ENCODE peak calls at places on chromosome 19, in ten cellular contexts. One of them, this sample, is unnamed.

GRCh38 chr19:6528544-6529121 is 2.2 kb upstream of the TNFSF9 start:
- DNase-seq in stimulated activated CD8-positive, alpha-beta memory T cell treated with anti-CD3 and anti-CD28 coated beads, Interleukin-4, amount 100 ng/mL, for 48 hours: no peak
- DNase-seq in right cardiac atrium: peak; percentile 83
- DNase-seq in CD8-positive, alpha-beta memory T cell: no peak
- DNase-seq in KBM-7: peak; percentile 91
- DNase-seq in COLO829: peak; percentile 91
- DNase-seq in IMR-90: no peak
- DNase-seq in CD4-positive, CD25-positive, alpha-beta regulatory T cell: no peak
- DNase-seq in AG08396: no peak
- DNase-seq in NCI-H226: no peak
- DNase-seq in this sample: peak; percentile 74

GRCh38 chr19:13134626-13135025 is 15.5 kb downstream of the STX10 start:
- DNase-seq in stimulated activated CD8-positive, alpha-beta memory T cell treated with anti-CD3 and anti-CD28 coated beads, Interleukin-4, amount 100 ng/mL, for 48 hours: no peak
- DNase-seq in right cardiac atrium: no peak
- DNase-seq in CD8-positive, alpha-beta memory T cell: no peak
- DNase-seq in KBM-7: no peak
- DNase-seq in COLO829: no peak
- DNase-seq in IMR-90: no peak
- DNase-seq in CD4-positive, CD25-positive, alpha-beta regulatory T cell: no peak
- DNase-seq in AG08396: no peak
- DNase-seq in NCI-H226: no peak
- DNase-seq in this sample: no peak

GRCh38 chr19:38233740-38234251 is 9.8 kb upstream of the DPF1 start:
- DNase-seq in stimulated activated CD8-positive, alpha-beta memory T cell treated with anti-CD3 and anti-CD28 coated beads, Interleukin-4, amount 100 ng/mL, for 48 hours: peak; percentile 97
- DNase-seq in right cardiac atrium: peak; percentile 93
- DNase-seq in CD8-positive, alpha-beta memory T cell: peak; percentile 54
- DNase-seq in KBM-7: peak; percentile 79
- DNase-seq in COLO829: peak; percentile 76
- DNase-seq in IMR-90: peak; percentile 59
- DNase-seq in CD4-positive, CD25-positive, alpha-beta regulatory T cell: peak; percentile 50
- DNase-seq in AG08396: peak; percentile 84
- DNase-seq in NCI-H226: peak; percentile 43
- DNase-seq in this sample: peak; percentile 83

GRCh38 chr19:2235396-2236284 is 489 bp downstream of the PLEKHJ1 start:
- DNase-seq in stimulated activated CD8-positive, alpha-beta memory T cell treated with anti-CD3 and anti-CD28 coated beads, Interleukin-4, amount 100 ng/mL, for 48 hours: no peak
- DNase-seq in right cardiac atrium: peak; percentile 73
- DNase-seq in CD8-positive, alpha-beta memory T cell: no peak
- DNase-seq in KBM-7: no peak
- DNase-seq in COLO829: no peak
- DNase-seq in IMR-90: no peak
- DNase-seq in CD4-positive, CD25-positive, alpha-beta regulatory T cell: peak; percentile 13
- DNase-seq in AG08396: no peak
- DNase-seq in NCI-H226: no peak
- DNase-seq in this sample: peak; percentile 42

GRCh38 chr19:18230941-18231734 is 4.9 kb upstream of the PDE4C start:
- DNase-seq in stimulated activated CD8-positive, alpha-beta memory T cell treated with anti-CD3 and anti-CD28 coated beads, Interleukin-4, amount 100 ng/mL, for 48 hours: no peak
- DNase-seq in right cardiac atrium: peak; percentile 33
- DNase-seq in CD8-positive, alpha-beta memory T cell: no peak
- DNase-seq in KBM-7: peak; percentile 58
- DNase-seq in COLO829: peak; percentile 60
- DNase-seq in IMR-90: no peak
- DNase-seq in CD4-positive, CD25-positive, alpha-beta regulatory T cell: no peak
- DNase-seq in AG08396: no peak
- DNase-seq in NCI-H226: peak; percentile 43
- DNase-seq in this sample: no peak

GRCh38 chr19:11204943-11205349 is 7.6 kb upstream of the KANK2 start:
- DNase-seq in stimulated activated CD8-positive, alpha-beta memory T cell treated with anti-CD3 and anti-CD28 coated beads, Interleukin-4, amount 100 ng/mL, for 48 hours: no peak
- DNase-seq in right cardiac atrium: peak; percentile 80
- DNase-seq in CD8-positive, alpha-beta memory T cell: no peak
- DNase-seq in KBM-7: no peak
- DNase-seq in COLO829: peak; percentile 36
- DNase-seq in IMR-90: no peak
- DNase-seq in CD4-positive, CD25-positive, alpha-beta regulatory T cell: no peak
- DNase-seq in AG08396: no peak
- DNase-seq in NCI-H226: peak; percentile 61
- DNase-seq in this sample: no peak

GRCh38 chr19:12374026-12374425 is 8.5 kb upstream of the ZNF442 start:
- DNase-seq in stimulated activated CD8-positive, alpha-beta memory T cell treated with anti-CD3 and anti-CD28 coated beads, Interleukin-4, amount 100 ng/mL, for 48 hours: no peak
- DNase-seq in right cardiac atrium: no peak
- DNase-seq in CD8-positive, alpha-beta memory T cell: no peak
- DNase-seq in KBM-7: no peak
- DNase-seq in COLO829: no peak
- DNase-seq in IMR-90: no peak
- DNase-seq in CD4-positive, CD25-positive, alpha-beta regulatory T cell: no peak
- DNase-seq in AG08396: no peak
- DNase-seq in NCI-H226: no peak
- DNase-seq in this sample: no peak

GRCh38 chr19:50607874-50608785 is 31.6 kb downstream of the SYT3 start:
- DNase-seq in stimulated activated CD8-positive, alpha-beta memory T cell treated with anti-CD3 and anti-CD28 coated beads, Interleukin-4, amount 100 ng/mL, for 48 hours: peak; percentile 95
- DNase-seq in right cardiac atrium: peak; percentile 90
- DNase-seq in CD8-positive, alpha-beta memory T cell: peak; percentile 72
- DNase-seq in KBM-7: peak; percentile 89
- DNase-seq in COLO829: peak; percentile 92
- DNase-seq in IMR-90: peak; percentile 67
- DNase-seq in CD4-positive, CD25-positive, alpha-beta regulatory T cell: peak; percentile 36
- DNase-seq in AG08396: peak; percentile 79
- DNase-seq in NCI-H226: no peak
- DNase-seq in this sample: peak; percentile 53

GRCh38 chr19:2693492-2693891 is 9.0 kb downstream of the GNG7 start:
- DNase-seq in stimulated activated CD8-positive, alpha-beta memory T cell treated with anti-CD3 and anti-CD28 coated beads, Interleukin-4, amount 100 ng/mL, for 48 hours: no peak
- DNase-seq in right cardiac atrium: no peak
- DNase-seq in CD8-positive, alpha-beta memory T cell: no peak
- DNase-seq in KBM-7: no peak
- DNase-seq in COLO829: no peak
- DNase-seq in IMR-90: no peak
- DNase-seq in CD4-positive, CD25-positive, alpha-beta regulatory T cell: no peak
- DNase-seq in AG08396: no peak
- DNase-seq in NCI-H226: no peak
- DNase-seq in this sample: no peak

GRCh38 chr19:55063492-55063843 is 520 bp upstream of the RDH13 start:
- DNase-seq in stimulated activated CD8-positive, alpha-beta memory T cell treated with anti-CD3 and anti-CD28 coated beads, Interleukin-4, amount 100 ng/mL, for 48 hours: no peak
- DNase-seq in right cardiac atrium: peak; percentile 55
- DNase-seq in CD8-positive, alpha-beta memory T cell: no peak
- DNase-seq in KBM-7: no peak
- DNase-seq in COLO829: no peak
- DNase-seq in IMR-90: no peak
- DNase-seq in CD4-positive, CD25-positive, alpha-beta regulatory T cell: no peak
- DNase-seq in AG08396: no peak
- DNase-seq in NCI-H226: no peak
- DNase-seq in this sample: no peak

GRCh38 chr19:8429826-8430225 is 14.9 kb upstream of the HNRNPM start:
- DNase-seq in stimulated activated CD8-positive, alpha-beta memory T cell treated with anti-CD3 and anti-CD28 coated beads, Interleukin-4, amount 100 ng/mL, for 48 hours: no peak
- DNase-seq in right cardiac atrium: peak; percentile 16
- DNase-seq in CD8-positive, alpha-beta memory T cell: no peak
- DNase-seq in KBM-7: no peak
- DNase-seq in COLO829: no peak
- DNase-seq in IMR-90: no peak
- DNase-seq in CD4-positive, CD25-positive, alpha-beta regulatory T cell: no peak
- DNase-seq in AG08396: no peak
- DNase-seq in NCI-H226: no peak
- DNase-seq in this sample: no peak

GRCh38 chr19:1491849-1492170 is 829 bp downstream of the REEP6 start:
- DNase-seq in stimulated activated CD8-positive, alpha-beta memory T cell treated with anti-CD3 and anti-CD28 coated beads, Interleukin-4, amount 100 ng/mL, for 48 hours: no peak
- DNase-seq in right cardiac atrium: peak; percentile 51
- DNase-seq in CD8-positive, alpha-beta memory T cell: no peak
- DNase-seq in KBM-7: no peak
- DNase-seq in COLO829: no peak
- DNase-seq in IMR-90: no peak
- DNase-seq in CD4-positive, CD25-positive, alpha-beta regulatory T cell: no peak
- DNase-seq in AG08396: no peak
- DNase-seq in NCI-H226: no peak
- DNase-seq in this sample: no peak

GRCh38 chr19:38221919-38222828 is 1.8 kb downstream of the DPF1 start:
- DNase-seq in stimulated activated CD8-positive, alpha-beta memory T cell treated with anti-CD3 and anti-CD28 coated beads, Interleukin-4, amount 100 ng/mL, for 48 hours: no peak
- DNase-seq in right cardiac atrium: no peak
- DNase-seq in CD8-positive, alpha-beta memory T cell: no peak
- DNase-seq in KBM-7: no peak
- DNase-seq in COLO829: no peak
- DNase-seq in IMR-90: no peak
- DNase-seq in CD4-positive, CD25-positive, alpha-beta regulatory T cell: no peak
- DNase-seq in AG08396: no peak
- DNase-seq in NCI-H226: no peak
- DNase-seq in this sample: no peak

GRCh38 chr19:1748115-1748702 is 5.1 kb upstream of the ONECUT3 start:
- DNase-seq in stimulated activated CD8-positive, alpha-beta memory T cell treated with anti-CD3 and anti-CD28 coated beads, Interleukin-4, amount 100 ng/mL, for 48 hours: no peak
- DNase-seq in right cardiac atrium: no peak
- DNase-seq in CD8-positive, alpha-beta memory T cell: no peak
- DNase-seq in KBM-7: no peak
- DNase-seq in COLO829: no peak
- DNase-seq in IMR-90: no peak
- DNase-seq in CD4-positive, CD25-positive, alpha-beta regulatory T cell: no peak
- DNase-seq in AG08396: no peak
- DNase-seq in NCI-H226: peak; percentile 69
- DNase-seq in this sample: no peak

GRCh38 chr19:19040417-19040816 is 7.0 kb downstream of the ARMC6 start:
- DNase-seq in stimulated activated CD8-positive, alpha-beta memory T cell treated with anti-CD3 and anti-CD28 coated beads, Interleukin-4, amount 100 ng/mL, for 48 hours: no peak
- DNase-seq in right cardiac atrium: peak; percentile 82
- DNase-seq in CD8-positive, alpha-beta memory T cell: no peak
- DNase-seq in KBM-7: no peak
- DNase-seq in COLO829: no peak
- DNase-seq in IMR-90: peak; percentile 91
- DNase-seq in CD4-positive, CD25-positive, alpha-beta regulatory T cell: no peak
- DNase-seq in AG08396: peak; percentile 63
- DNase-seq in NCI-H226: peak; percentile 54
- DNase-seq in this sample: peak; percentile 36

GRCh38 chr19:55255618-55256423 is 3.0 kb downstream of the PPP6R1 start:
- DNase-seq in stimulated activated CD8-positive, alpha-beta memory T cell treated with anti-CD3 and anti-CD28 coated beads, Interleukin-4, amount 100 ng/mL, for 48 hours: peak; percentile 73
- DNase-seq in right cardiac atrium: peak; percentile 63
- DNase-seq in CD8-positive, alpha-beta memory T cell: peak; percentile 44
- DNase-seq in KBM-7: peak; percentile 77
- DNase-seq in COLO829: no peak
- DNase-seq in IMR-90: peak; percentile 60
- DNase-seq in CD4-positive, CD25-positive, alpha-beta regulatory T cell: no peak
- DNase-seq in AG08396: peak; percentile 58
- DNase-seq in NCI-H226: peak; percentile 15
- DNase-seq in this sample: no peak

GRCh38 chr19:1360818-1361461 is 22.8 kb upstream of the NDUFS7 start:
- DNase-seq in stimulated activated CD8-positive, alpha-beta memory T cell treated with anti-CD3 and anti-CD28 coated beads, Interleukin-4, amount 100 ng/mL, for 48 hours: no peak
- DNase-seq in right cardiac atrium: peak; percentile 91
- DNase-seq in CD8-positive, alpha-beta memory T cell: no peak
- DNase-seq in KBM-7: peak; percentile 87
- DNase-seq in COLO829: peak; percentile 60
- DNase-seq in IMR-90: peak; percentile 79
- DNase-seq in CD4-positive, CD25-positive, alpha-beta regulatory T cell: no peak
- DNase-seq in AG08396: peak; percentile 84
- DNase-seq in NCI-H226: peak; percentile 81
- DNase-seq in this sample: peak; percentile 78

GRCh38 chr19:35848919-35849505 is 3.3 kb downstream of the NPHS1 start:
- DNase-seq in stimulated activated CD8-positive, alpha-beta memory T cell treated with anti-CD3 and anti-CD28 coated beads, Interleukin-4, amount 100 ng/mL, for 48 hours: no peak
- DNase-seq in right cardiac atrium: no peak
- DNase-seq in CD8-positive, alpha-beta memory T cell: no peak
- DNase-seq in KBM-7: no peak
- DNase-seq in COLO829: no peak
- DNase-seq in IMR-90: no peak
- DNase-seq in CD4-positive, CD25-positive, alpha-beta regulatory T cell: no peak
- DNase-seq in AG08396: no peak
- DNase-seq in NCI-H226: no peak
- DNase-seq in this sample: no peak

GRCh38 chr19:1725100-1726064 is 27.9 kb upstream of the ONECUT3 start:
- DNase-seq in stimulated activated CD8-positive, alpha-beta memory T cell treated with anti-CD3 and anti-CD28 coated beads, Interleukin-4, amount 100 ng/mL, for 48 hours: peak; percentile 63
- DNase-seq in right cardiac atrium: peak; percentile 86
- DNase-seq in CD8-positive, alpha-beta memory T cell: peak; percentile 22
- DNase-seq in KBM-7: peak; percentile 13
- DNase-seq in COLO829: peak; percentile 81
- DNase-seq in IMR-90: peak; percentile 28
- DNase-seq in CD4-positive, CD25-positive, alpha-beta regulatory T cell: no peak
- DNase-seq in AG08396: peak; percentile 100
- DNase-seq in NCI-H226: peak; percentile 28
- DNase-seq in this sample: peak; percentile 52

GRCh38 chr19:37313335-37313627 is 57.6 kb upstream of the ZNF527 start:
- DNase-seq in stimulated activated CD8-positive, alpha-beta memory T cell treated with anti-CD3 and anti-CD28 coated beads, Interleukin-4, amount 100 ng/mL, for 48 hours: no peak
- DNase-seq in right cardiac atrium: no peak
- DNase-seq in CD8-positive, alpha-beta memory T cell: no peak
- DNase-seq in KBM-7: no peak
- DNase-seq in COLO829: no peak
- DNase-seq in IMR-90: no peak
- DNase-seq in CD4-positive, CD25-positive, alpha-beta regulatory T cell: no peak
- DNase-seq in AG08396: no peak
- DNase-seq in NCI-H226: no peak
- DNase-seq in this sample: no peak

GRCh38 chr19:22783651-22784050 is 300 bp downstream of the ZNF99 start:
- DNase-seq in stimulated activated CD8-positive, alpha-beta memory T cell treated with anti-CD3 and anti-CD28 coated beads, Interleukin-4, amount 100 ng/mL, for 48 hours: no peak
- DNase-seq in right cardiac atrium: peak; percentile 53
- DNase-seq in CD8-positive, alpha-beta memory T cell: no peak
- DNase-seq in KBM-7: no peak
- DNase-seq in COLO829: no peak
- DNase-seq in IMR-90: no peak
- DNase-seq in CD4-positive, CD25-positive, alpha-beta regulatory T cell: no peak
- DNase-seq in AG08396: no peak
- DNase-seq in NCI-H226: no peak
- DNase-seq in this sample: no peak

GRCh38 chr19:1311543-1312091 is 25.9 kb downstream of the EFNA2 start:
- DNase-seq in stimulated activated CD8-positive, alpha-beta memory T cell treated with anti-CD3 and anti-CD28 coated beads, Interleukin-4, amount 100 ng/mL, for 48 hours: no peak
- DNase-seq in right cardiac atrium: no peak
- DNase-seq in CD8-positive, alpha-beta memory T cell: no peak
- DNase-seq in KBM-7: no peak
- DNase-seq in COLO829: no peak
- DNase-seq in IMR-90: no peak
- DNase-seq in CD4-positive, CD25-positive, alpha-beta regulatory T cell: no peak
- DNase-seq in AG08396: no peak
- DNase-seq in NCI-H226: no peak
- DNase-seq in this sample: no peak

GRCh38 chr19:19451429-19452240 is 46.2 kb downstream of the GATAD2A start:
- DNase-seq in stimulated activated CD8-positive, alpha-beta memory T cell treated with anti-CD3 and anti-CD28 coated beads, Interleukin-4, amount 100 ng/mL, for 48 hours: no peak
- DNase-seq in right cardiac atrium: no peak
- DNase-seq in CD8-positive, alpha-beta memory T cell: no peak
- DNase-seq in KBM-7: peak; percentile 74
- DNase-seq in COLO829: no peak
- DNase-seq in IMR-90: no peak
- DNase-seq in CD4-positive, CD25-positive, alpha-beta regulatory T cell: no peak
- DNase-seq in AG08396: no peak
- DNase-seq in NCI-H226: no peak
- DNase-seq in this sample: no peak

GRCh38 chr19:769610-770009 is 18.7 kb downstream of the MISP start:
- DNase-seq in stimulated activated CD8-positive, alpha-beta memory T cell treated with anti-CD3 and anti-CD28 coated beads, Interleukin-4, amount 100 ng/mL, for 48 hours: no peak
- DNase-seq in right cardiac atrium: no peak
- DNase-seq in CD8-positive, alpha-beta memory T cell: no peak
- DNase-seq in KBM-7: no peak
- DNase-seq in COLO829: no peak
- DNase-seq in IMR-90: no peak
- DNase-seq in CD4-positive, CD25-positive, alpha-beta regulatory T cell: no peak
- DNase-seq in AG08396: no peak
- DNase-seq in NCI-H226: no peak
- DNase-seq in this sample: no peak

GRCh38 chr19:4256563-4256962 is 9.7 kb downstream of the YJU2 start:
- DNase-seq in stimulated activated CD8-positive, alpha-beta memory T cell treated with anti-CD3 and anti-CD28 coated beads, Interleukin-4, amount 100 ng/mL, for 48 hours: no peak
- DNase-seq in right cardiac atrium: no peak
- DNase-seq in CD8-positive, alpha-beta memory T cell: no peak
- DNase-seq in KBM-7: no peak
- DNase-seq in COLO829: no peak
- DNase-seq in IMR-90: no peak
- DNase-seq in CD4-positive, CD25-positive, alpha-beta regulatory T cell: no peak
- DNase-seq in AG08396: no peak
- DNase-seq in NCI-H226: no peak
- DNase-seq in this sample: no peak

GRCh38 chr19:49678970-49679831 is 2.1 kb downstream of the PRMT1 start:
- DNase-seq in stimulated activated CD8-positive, alpha-beta memory T cell treated with anti-CD3 and anti-CD28 coated beads, Interleukin-4, amount 100 ng/mL, for 48 hours: no peak
- DNase-seq in right cardiac atrium: peak; percentile 77
- DNase-seq in CD8-positive, alpha-beta memory T cell: no peak
- DNase-seq in KBM-7: no peak
- DNase-seq in COLO829: no peak
- DNase-seq in IMR-90: no peak
- DNase-seq in CD4-positive, CD25-positive, alpha-beta regulatory T cell: no peak
- DNase-seq in AG08396: no peak
- DNase-seq in NCI-H226: no peak
- DNase-seq in this sample: no peak

GRCh38 chr19:8161135-8161646 is 11.8 kb upstream of the FBN3 start:
- DNase-seq in stimulated activated CD8-positive, alpha-beta memory T cell treated with anti-CD3 and anti-CD28 coated beads, Interleukin-4, amount 100 ng/mL, for 48 hours: peak; percentile 54
- DNase-seq in right cardiac atrium: no peak
- DNase-seq in CD8-positive, alpha-beta memory T cell: no peak
- DNase-seq in KBM-7: peak; percentile 52
- DNase-seq in COLO829: no peak
- DNase-seq in IMR-90: no peak
- DNase-seq in CD4-positive, CD25-positive, alpha-beta regulatory T cell: no peak
- DNase-seq in AG08396: no peak
- DNase-seq in NCI-H226: peak; percentile 62
- DNase-seq in this sample: no peak

GRCh38 chr19:7915250-7916136 is 863 bp downstream of the TGFBR3L start:
- DNase-seq in stimulated activated CD8-positive, alpha-beta memory T cell treated with anti-CD3 and anti-CD28 coated beads, Interleukin-4, amount 100 ng/mL, for 48 hours: no peak
- DNase-seq in right cardiac atrium: peak; percentile 35
- DNase-seq in CD8-positive, alpha-beta memory T cell: no peak
- DNase-seq in KBM-7: no peak
- DNase-seq in COLO829: no peak
- DNase-seq in IMR-90: no peak
- DNase-seq in CD4-positive, CD25-positive, alpha-beta regulatory T cell: no peak
- DNase-seq in AG08396: no peak
- DNase-seq in NCI-H226: no peak
- DNase-seq in this sample: no peak

This sample was measured in left ventricle myocardium inferior.